ENCODE peak calls at places on chromosome 16, in seven cellular contexts. A is left ventricle myocardium inferior, R is colonic mucosa, N is A549, Y is thoracic aorta, S is heart right ventricle, D is PC-3. T is an unnamed sample. For H3K4me1, the result is how much of the 10 kb centered on the place peaks cover.

GRCh38 chr16:27242398-27242797 is 26.2 kb downstream of the NSMCE1 start:
- DNase-seq in A (no peak), R (no peak), N (no peak), Y (no peak), S (no peak), D (no peak), T (no peak)

GRCh38 chr16:13245713-13246377 is 344.4 kb downstream of the SHISA9 start:
- DNase-seq in A (no peak), R (no peak), N (no peak), Y (no peak), S (no peak), D (no peak), T (no peak)

GRCh38 chr16:85839681-85840240 is 40.3 kb downstream of the COX4I1 start:
- DNase-seq in A (no peak), R (no peak), N (no peak), Y (no peak), S (no peak), D (no peak), T (no peak)

GRCh38 chr16:85312174-85312573 is 199.9 kb upstream of the CIBAR2 start:
- DNase-seq in A (no peak), R (no peak), N (no peak), Y (no peak), S (no peak), D (no peak), T (no peak)

GRCh38 chr16:31386157-31386984 is 6.8 kb upstream of the ITGAD start:
- DNase-seq in A (no peak), R (no peak), N (peak), Y (no peak), S (no peak), D (peak), T (no peak)

GRCh38 chr16:35319536-35320192 is 1860.3 kb downstream of the TP53TG3F start:
- DNase-seq in A (no peak), R (no peak), N (no peak), Y (no peak), S (no peak), D (no peak), T (no peak)

GRCh38 chr16:79612207-79612606 is 11.7 kb upstream of the MAF start:
- DNase-seq in A (no peak), R (no peak), N (peak), Y (no peak), S (no peak), D (no peak), T (no peak)

GRCh38 chr16:11101283-11101682 is 154.7 kb downstream of the SOCS1 start:
- DNase-seq in A (no peak), R (no peak), N (no peak), Y (no peak), S (no peak), D (no peak), T (no peak)

GRCh38 chr16:59126486-59126885 is 392.4 kb upstream of the GOT2 start:
- DNase-seq in A (no peak), R (no peak), N (peak), Y (no peak), S (no peak), D (no peak), T (no peak)

GRCh38 chr16:3131755-3132377 is 3.0 kb upstream of the ZNF213 start:
- DNase-seq in A (no peak), R (peak), N (peak), Y (no peak), S (no peak), D (peak), T (no peak)

GRCh38 chr16:68936729-68937631 is 93.6 kb downstream of the TANGO6 start:
- DNase-seq in A (no peak), R (no peak), N (no peak), Y (no peak), S (no peak), D (no peak), T (no peak)

GRCh38 chr16:23420011-23420410 is 33.0 kb downstream of the COG7 start:
- DNase-seq in A (no peak), R (no peak), N (no peak), Y (no peak), S (no peak), D (no peak), T (no peak)

GRCh38 chr16:84293406-84293805 is 1.3 kb upstream of the WFDC1 start:
- DNase-seq in A (no peak), R (no peak), N (no peak), Y (no peak), S (no peak), D (no peak), T (no peak)

GRCh38 chr16:87583453-87584131 is 18.7 kb upstream of the JPH3 start:
- DNase-seq in A (no peak), R (no peak), N (no peak), Y (no peak), S (no peak), D (no peak), T (no peak)

GRCh38 chr16:67645397-67646121 is 615 bp downstream of the CARMIL2 start:
- DNase-seq in A (no peak), R (no peak), N (no peak), Y (no peak), S (no peak), D (no peak), T (no peak)

GRCh38 chr16:28163699-28164584 is 47.8 kb downstream of the XPO6 start:
- DNase-seq in A (no peak), R (no peak), N (no peak), Y (no peak), S (no peak), D (no peak), T (no peak)

GRCh38 chr16:57071840-57072541 is 20.4 kb upstream of the CPNE2 start:
- DNase-seq in A (no peak), R (no peak), N (peak), Y (no peak), S (no peak), D (peak), T (no peak)

GRCh38 chr16:57185446-57185944 is 344 bp downstream of the PSME3IP1 start:
- DNase-seq in A (peak), R (peak), N (peak), Y (peak), S (peak), D (peak), T (peak)

GRCh38 chr16:68257251-68257905 is 6.9 kb upstream of the SLC7A6 start:
- DNase-seq in A (no peak), R (peak), N (no peak), Y (no peak), S (no peak), D (peak), T (no peak)

GRCh38 chr16:67902831-67903230 is 9.8 kb downstream of the PSKH1 start:
- DNase-seq in A (no peak), R (no peak), N (no peak), Y (no peak), S (no peak), D (no peak), T (no peak)

GRCh38 chr16:85935957-85936760 is 37.2 kb downstream of the IRF8 start:
- DNase-seq in A (no peak), R (no peak), N (no peak), Y (no peak), S (no peak), D (no peak), T (no peak)

GRCh38 chr16:49857423-49858181 is 1.7 kb upstream of the ZNF423 start:
- DNase-seq in A (peak), R (peak), N (peak), Y (no peak), S (peak), D (peak), T (no peak)

GRCh38 chr16:77289331-77289809 is 90.2 kb downstream of the SYCE1L start:
- DNase-seq in A (no peak), R (no peak), N (peak), Y (no peak), S (no peak), D (peak), T (no peak)

GRCh38 chr16:5379948-5380347 is 282.4 kb upstream of the EEF2KMT start:
- DNase-seq in A (no peak), R (no peak), N (no peak), Y (no peak), S (no peak), D (no peak), T (no peak)

GRCh38 chr16:71626018-71626857 is at the start of gene MARVELD3:
- DNase-seq in A (no peak), R (peak), N (no peak), Y (no peak), S (peak), D (peak), T (peak)

GRCh38 chr16:19094542-19095365 is 19.0 kb upstream of the ITPRIPL2 start:
- DNase-seq in A (no peak), R (peak), N (peak), Y (no peak), S (no peak), D (peak), T (no peak)
- TF ChIP-seq CTCF in A (no peak), R (no peak), N (peak), Y (no peak), S (no peak), D (peak), T (no peak)

DNA sequence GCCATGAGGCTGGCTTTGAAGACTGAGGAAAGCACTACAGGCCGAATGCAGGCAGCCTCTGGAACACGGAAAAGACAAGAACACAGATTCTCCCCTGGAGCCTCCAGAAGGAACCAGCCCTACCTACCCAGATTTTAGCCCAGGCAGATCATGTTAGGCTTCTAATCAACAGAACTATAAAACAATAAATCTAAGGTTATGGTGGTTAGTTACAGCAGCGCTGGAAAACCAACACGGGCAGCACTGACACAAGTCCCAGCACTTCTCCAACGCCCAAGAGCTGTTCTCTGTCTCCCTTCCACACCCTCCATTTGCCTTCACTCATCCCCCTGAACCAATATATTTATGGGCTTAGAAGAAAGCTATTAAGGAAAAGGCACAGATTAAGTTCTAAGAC is 7.5 kb downstream of the ANKRD11 start:
- DNase-seq in A (no peak), R (peak), N (no peak), Y (no peak), S (no peak), D (no peak), T (no peak)
- H3K4me1 ChIP-seq in A (half or more), R (under half), N (half or more), Y (under half), S (half or more), D (under half), T (under half)

GRCh38 chr16:4352843-4353242 is 1.7 kb upstream of the PAM16 start:
- DNase-seq in A (no peak), R (no peak), N (no peak), Y (no peak), S (no peak), D (no peak), T (no peak)

GRCh38 chr16:4350365-4350786 is 745 bp downstream of the PAM16 start:
- DNase-seq in A (no peak), R (no peak), N (no peak), Y (no peak), S (no peak), D (no peak), T (no peak)

GRCh38 chr16:4349332-4349731 is 1.8 kb downstream of the PAM16 start:
- DNase-seq in A (no peak), R (no peak), N (no peak), Y (no peak), S (no peak), D (no peak), T (no peak)

GRCh38 chr16:4351880-4352279 is 759 bp upstream of the PAM16 start:
- DNase-seq in A (no peak), R (no peak), N (no peak), Y (no peak), S (no peak), D (peak), T (no peak)

GRCh38 chr16:4350787-4351659 is at the start of gene PAM16:
- DNase-seq in A (peak), R (peak), N (peak), Y (peak), S (peak), D (peak), T (peak)
- TF ChIP-seq CTCF in A (peak), R (no peak), N (peak), Y (no peak), S (no peak), D (no peak), T (no peak)

DNA sequence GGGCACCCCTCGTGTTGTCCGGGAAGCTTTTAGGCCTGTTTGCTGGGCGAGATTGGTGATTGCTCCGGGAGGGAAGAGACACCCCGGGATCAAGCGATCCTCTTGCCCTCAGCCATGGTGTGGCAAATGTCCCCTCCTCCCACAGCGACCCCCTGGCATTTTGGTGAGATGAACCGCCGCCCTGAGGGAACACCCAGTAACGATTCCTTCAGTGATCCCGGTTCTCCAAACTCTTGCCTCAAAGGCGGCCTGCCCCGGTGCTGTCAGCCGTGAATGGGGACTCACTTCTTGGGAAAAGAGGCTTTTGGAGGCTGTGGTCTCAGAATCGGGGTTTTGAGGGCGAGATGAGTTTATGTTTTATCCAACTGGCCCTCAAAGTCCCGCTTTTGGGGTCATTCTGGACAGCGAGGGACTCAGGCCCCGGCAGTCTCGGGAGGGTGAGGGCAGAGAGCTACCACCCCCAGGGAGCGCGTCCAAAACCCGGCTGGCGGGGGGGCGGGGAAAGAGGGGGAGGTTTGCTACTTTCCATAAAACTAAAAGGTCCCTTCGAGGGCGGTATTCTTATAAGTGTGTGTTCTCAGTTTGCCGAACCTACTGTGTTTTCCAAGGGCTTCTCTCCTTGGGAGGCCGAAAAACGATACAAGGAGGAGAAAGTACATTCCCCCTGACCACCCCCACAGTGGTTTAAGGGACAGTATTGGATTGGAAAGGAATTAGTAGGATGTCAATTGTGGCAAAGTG is 232.7 kb downstream of the MRTFB start:
- DNase-seq in A (no peak), R (peak), N (no peak), Y (no peak), S (no peak), D (no peak), T (no peak)
- H3K4me1 ChIP-seq in A (half or more), R (under half), N (under half), Y (under half), S (under half), D (under half), T (under half)

GRCh38 chr16:70468776-70469525 is 14.6 kb downstream of the FCSK start:
- DNase-seq in A (no peak), R (no peak), N (no peak), Y (no peak), S (no peak), D (no peak), T (no peak)

GRCh38 chr16:70470141-70470926 is 15.9 kb downstream of the FCSK start:
- DNase-seq in A (no peak), R (no peak), N (no peak), Y (no peak), S (no peak), D (no peak), T (no peak)

GRCh38 chr16:70473446-70474319 is 19.3 kb downstream of the FCSK start:
- DNase-seq in A (no peak), R (no peak), N (peak), Y (no peak), S (no peak), D (no peak), T (no peak)

GRCh38 chr16:70472786-70473433 is 18.5 kb downstream of the FCSK start:
- DNase-seq in A (no peak), R (no peak), N (no peak), Y (no peak), S (no peak), D (no peak), T (no peak)

GRCh38 chr16:70470927-70471341 is 16.5 kb downstream of the FCSK start:
- DNase-seq in A (peak), R (no peak), N (peak), Y (no peak), S (peak), D (peak), T (no peak)
- TF ChIP-seq CTCF in A (peak), R (peak), N (peak), Y (no peak), S (peak), D (peak), T (no peak)

DNA sequence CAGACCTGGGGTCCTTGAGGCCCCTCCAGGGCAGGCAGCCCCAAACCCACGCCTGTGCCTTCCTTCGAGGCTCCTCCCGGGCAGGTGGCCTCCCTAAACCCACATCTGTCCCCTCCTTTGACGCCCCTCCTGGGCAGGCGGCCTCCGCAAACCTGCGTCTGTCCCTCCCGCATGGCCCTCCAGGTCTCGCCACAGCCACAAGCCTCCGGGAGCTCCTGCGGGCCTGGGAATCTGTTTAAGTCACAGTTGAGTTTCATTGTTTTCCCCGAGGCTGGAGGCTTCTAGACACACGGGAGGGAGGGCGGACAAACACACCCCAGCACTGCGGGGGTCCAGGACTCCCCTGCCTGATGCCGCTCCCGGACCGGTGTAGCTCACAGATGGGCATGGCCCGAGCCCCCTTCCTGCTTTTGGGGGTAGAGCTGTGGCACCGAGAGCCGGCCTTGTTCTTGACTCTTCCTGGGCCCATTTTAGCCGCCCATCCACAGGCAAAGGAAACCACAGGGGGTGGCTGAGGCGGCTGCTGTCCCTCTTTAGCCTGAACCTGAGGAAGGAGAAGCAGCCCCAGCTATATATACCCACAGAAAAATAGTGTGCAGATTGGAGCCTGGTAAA is 7.1 kb downstream of the PIEZO1 start:
- DNase-seq in A (no peak), R (no peak), N (no peak), Y (no peak), S (no peak), D (no peak), T (no peak)
- H3K4me1 ChIP-seq in A (half or more), R (under half), N (under half), Y (under half), S (half or more), D (under half), T (under half)

GRCh38 chr16:4377573-4378146 is 6.0 kb downstream of the VASN start:
- DNase-seq in A (no peak), R (no peak), N (no peak), Y (no peak), S (peak), D (no peak), T (peak)
- TF ChIP-seq CTCF in A (no peak), R (no peak), N (no peak), Y (peak), S (no peak), D (no peak), T (no peak)

T was measured in ascending aorta.